ENCODE peak calls at places on chromosomes 6 and 20, in six cellular contexts. P, G, I, Z, H and Y are unnamed samples.

GRCh38 chr6:164291224-164291623 is 876.7 kb downstream of the QKI start:
- DNase-seq in P (no peak), G (no peak), I (no peak), Z (no peak), H (no peak), Y (no peak)

GRCh38 chr6:25342784-25343183 is 63.6 kb downstream of the CARMIL1 start:
- DNase-seq in P (peak; percentile 33), G (no peak), I (no peak), Z (no peak), H (no peak), Y (no peak)

GRCh38 chr6:57075092-57075491 is 14.9 kb upstream of the ZNF451 start:
- DNase-seq in P (no peak), G (no peak), I (no peak), Z (no peak), H (no peak), Y (no peak)

GRCh38 chr6:138454976-138455706 is 44.2 kb downstream of the NHSL1 start:
- DNase-seq in P (no peak), G (peak; percentile 58), I (peak; percentile 37), Z (no peak), H (peak; percentile 15), Y (no peak)

GRCh38 chr6:35725081-35725708 is 11.6 kb upstream of the ARMC12 start:
- DNase-seq in P (no peak), G (no peak), I (no peak), Z (no peak), H (no peak), Y (no peak)

GRCh38 chr20:44247676-44248419 is 740 bp downstream of the GDAP1L1 start:
- DNase-seq in P (peak; percentile 69), G (no peak), I (no peak), Z (peak; percentile 80), H (peak; percentile 75), Y (peak; percentile 93)

GRCh38 chr6:45654673-45655072 is 276.9 kb upstream of the SUPT3H start:
- DNase-seq in P (no peak), G (no peak), I (no peak), Z (no peak), H (no peak), Y (no peak)

GRCh38 chr6:15335385-15335784 is 89.5 kb downstream of the JARID2 start:
- DNase-seq in P (no peak), G (no peak), I (no peak), Z (no peak), H (no peak), Y (no peak)

GRCh38 chr6:87333591-87334181 is 4.6 kb upstream of the GJB7 start:
- DNase-seq in P (no peak), G (no peak), I (no peak), Z (no peak), H (no peak), Y (no peak)

GRCh38 chr20:33668087-33668790 is 1.5 kb downstream of the ACTL10 start:
- DNase-seq in P (peak; percentile 92), G (no peak), I (no peak), Z (no peak), H (peak; percentile 56), Y (peak; percentile 91)

GRCh38 chr20:48716086-48716485 is 111.7 kb downstream of the PREX1 start:
- DNase-seq in P (no peak), G (no peak), I (no peak), Z (no peak), H (no peak), Y (no peak)

GRCh38 chr20:6746901-6747609 is 20.4 kb upstream of the BMP2 start:
- DNase-seq in P (no peak), G (no peak), I (peak; percentile 45), Z (peak; percentile 25), H (no peak), Y (peak; percentile 33)

GRCh38 chr20:6704132-6704861 is 63.2 kb upstream of the BMP2 start:
- DNase-seq in P (no peak), G (no peak), I (no peak), Z (peak; percentile 85), H (no peak), Y (no peak)

GRCh38 chr6:150599199-150600002 is at the start of gene PLEKHG1:
- DNase-seq in P (peak; percentile 59), G (peak; percentile 12), I (no peak), Z (no peak), H (peak; percentile 16), Y (peak; percentile 86)

GRCh38 chr6:37142047-37142614 is 27.8 kb upstream of the PIM1 start:
- DNase-seq in P (no peak), G (no peak), I (no peak), Z (no peak), H (no peak), Y (no peak)

GRCh38 chr6:151962246-151962846 is 154.9 kb downstream of the ESR1 start:
- DNase-seq in P (no peak), G (no peak), I (no peak), Z (peak; percentile 84), H (no peak), Y (no peak)

GRCh38 chr20:51382111-51382985 is 160.2 kb downstream of the NFATC2 start:
- DNase-seq in P (no peak), G (no peak), I (no peak), Z (no peak), H (no peak), Y (no peak)

GRCh38 chr6:24836116-24836515 is 37.4 kb upstream of the ARMH2 start:
- DNase-seq in P (no peak), G (no peak), I (no peak), Z (no peak), H (no peak), Y (no peak)

GRCh38 chr6:33213989-33214335 is 5.7 kb downstream of the RING1 start:
- DNase-seq in P (no peak), G (no peak), I (no peak), Z (no peak), H (no peak), Y (no peak)

GRCh38 chr6:21729431-21729830 is 135.9 kb downstream of the SOX4 start:
- DNase-seq in P (no peak), G (no peak), I (no peak), Z (no peak), H (no peak), Y (no peak)

GRCh38 chr20:51660741-51661608 is 107.2 kb downstream of the ATP9A start:
- DNase-seq in P (peak; percentile 68), G (peak; percentile 23), I (no peak), Z (no peak), H (no peak), Y (no peak)

GRCh38 chr20:62752671-62753501 is 43.4 kb upstream of the MRGBP start:
- DNase-seq in P (no peak), G (no peak), I (no peak), Z (peak; percentile 25), H (no peak), Y (no peak)

GRCh38 chr6:25627001-25627400 is 25.0 kb upstream of the SCGN start:
- DNase-seq in P (no peak), G (no peak), I (no peak), Z (no peak), H (no peak), Y (peak; percentile 82)

GRCh38 chr6:56594699-56595098 is 48.0 kb downstream of the DST start:
- DNase-seq in P (no peak), G (no peak), I (peak; percentile 24), Z (no peak), H (no peak), Y (no peak)

GRCh38 chr20:31484001-31484400 is 8.9 kb downstream of the REM1 start:
- DNase-seq in P (peak; percentile 43), G (no peak), I (no peak), Z (no peak), H (peak; percentile 62), Y (peak; percentile 96)

GRCh38 chr6:97669191-97669651 is 386.2 kb upstream of the MMS22L start:
- DNase-seq in P (peak; percentile 15), G (no peak), I (peak; percentile 74), Z (no peak), H (no peak), Y (peak; percentile 47)

GRCh38 chr20:8532169-8532568 is 400.1 kb downstream of the PLCB1 start:
- DNase-seq in P (no peak), G (no peak), I (no peak), Z (no peak), H (no peak), Y (no peak)

GRCh38 chr6:106563614-106564013 is 65.7 kb downstream of the RTN4IP1 start:
- DNase-seq in P (no peak), G (no peak), I (no peak), Z (no peak), H (no peak), Y (no peak)

GRCh38 chr6:3305216-3305565 is 46.4 kb downstream of the PSMG4 start:
- DNase-seq in P (no peak), G (no peak), I (no peak), Z (no peak), H (no peak), Y (no peak)
- TF ChIP-seq REST in P (no peak), G (no peak), I (no peak), Z (no peak), H (no peak), Y (no peak)

DNA sequence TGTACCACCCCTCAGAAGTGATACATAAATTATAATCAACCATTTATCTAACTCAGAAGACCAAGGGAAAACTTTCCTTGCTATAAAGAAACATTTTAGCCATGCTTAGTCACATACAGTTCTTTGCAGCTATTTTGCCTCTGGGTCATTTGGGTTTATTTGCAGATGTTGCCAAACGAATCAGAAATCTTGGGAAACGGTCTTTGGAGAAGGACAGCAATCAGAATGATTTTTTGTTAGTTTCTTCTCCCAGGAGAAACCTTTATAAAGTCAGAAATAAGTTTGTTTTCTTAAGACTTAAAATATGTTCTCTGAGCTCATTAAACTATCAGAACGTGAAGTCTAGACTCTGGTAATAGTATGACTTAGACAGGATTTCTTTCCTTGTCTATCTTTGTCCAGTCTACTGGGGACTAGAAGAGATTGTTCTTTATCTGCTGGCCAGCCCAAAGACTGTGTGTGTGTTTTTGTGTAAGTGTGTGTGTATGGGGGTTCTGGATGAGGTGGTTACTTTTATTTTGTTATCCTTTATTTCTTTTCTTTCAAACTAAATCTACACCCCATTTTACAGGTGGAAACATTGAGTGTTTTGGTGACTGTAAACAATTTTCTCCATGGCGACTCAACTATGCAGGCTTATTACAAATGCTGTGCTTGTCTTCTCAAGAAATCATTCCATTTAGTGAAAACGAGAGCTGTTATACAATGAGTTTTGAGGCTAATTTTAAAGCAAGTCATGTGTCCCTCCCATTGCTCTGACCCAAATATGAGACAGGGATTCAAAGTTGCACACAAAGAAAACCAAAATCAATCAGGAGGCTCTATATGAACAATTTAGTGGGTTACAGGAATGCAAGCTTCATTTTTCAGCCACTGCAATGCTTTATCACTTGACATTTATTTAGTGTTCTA is 97.7 kb downstream of the ELOVL5 start:
- DNase-seq in P (no peak), G (no peak), I (no peak), Z (no peak), H (no peak), Y (no peak)
- H3K79me2 ChIP-seq in P (no peaks in the 10 kb centered on the region), G (no peaks in the 10 kb centered on the region), I (no peaks in the 10 kb centered on the region), Z (no peaks in the 10 kb centered on the region), H (no peaks in the 10 kb centered on the region), Y (no peaks in the 10 kb centered on the region)

DNA sequence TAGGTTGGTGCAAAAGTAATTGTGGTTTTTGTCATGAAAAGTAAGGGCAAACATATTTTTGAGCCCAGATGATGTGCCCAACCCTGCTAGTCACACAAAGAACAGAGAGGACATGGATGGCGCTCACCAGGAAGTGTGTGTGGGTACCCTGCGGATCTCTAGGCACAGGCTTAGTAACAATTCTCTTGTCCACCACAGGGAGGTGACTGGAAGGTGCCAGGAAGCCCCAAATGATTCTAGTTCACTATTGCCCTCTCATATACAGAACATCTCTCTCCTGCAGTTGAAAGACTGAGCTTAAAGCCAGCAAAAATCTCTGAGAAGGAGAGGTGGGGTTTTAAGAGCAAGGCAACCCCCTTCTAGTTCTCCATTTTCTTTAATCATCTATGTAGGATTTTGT is 272.1 kb upstream of the TAB2 start:
- DNase-seq in P (no peak), G (no peak), I (no peak), Z (peak; percentile 33), H (no peak), Y (peak; percentile 43)
- TF ChIP-seq CTCF in P (peak; percentile 20), G (peak; percentile 26), I (peak; percentile 44), Z (peak; percentile 3), H (no peak), Y (no peak)

GRCh38 chr6:168016756-168017525 is 19.5 kb downstream of the KIF25 start:
- DNase-seq in P (no peak), G (no peak), I (no peak), Z (no peak), H (no peak), Y (no peak)
- TF ChIP-seq REST in P (no peak), G (no peak), I (no peak), Z (no peak), H (no peak), Y (no peak)